ENCODE peak calls at places on chromosomes 1 and 21, in eight cellular contexts. E is tibial nerve, T is stomach, I is astrocyte of the spinal cord, D is body of pancreas, F is endothelial cell, Y is fibroblast of lung, O is endodermal cell. B is an unnamed sample.

GRCh38 chr1:2523891-2524609 is 2.3 kb downstream of the PANK4 start:
- DNase-seq in E (no peak), T (no peak), I (no peak), D (no peak), F (no peak), Y (no peak), O (no peak), B (no peak)

GRCh38 chr1:199979071-199979470 is 48.4 kb upstream of the NR5A2 start:
- DNase-seq in E (no peak), T (no peak), I (no peak), D (peak; percentile 75), F (no peak), Y (no peak), O (no peak), B (no peak)

GRCh38 chr1:96234299-96234698 is 487.3 kb upstream of the PTBP2 start:
- DNase-seq in E (peak; percentile 15), T (peak; percentile 53), I (peak; percentile 66), D (peak; percentile 70), F (no peak), Y (peak; percentile 64), O (peak; percentile 58), B (peak; percentile 65)

GRCh38 chr1:13540871-13541270 is 27.1 kb upstream of the LRRC38 start:
- DNase-seq in E (no peak), T (no peak), I (no peak), D (no peak), F (no peak), Y (no peak), O (no peak), B (no peak)

GRCh38 chr1:24558902-24559791 is 3.3 kb downstream of the NCMAP start:
- DNase-seq in E (peak; percentile 37), T (peak; percentile 75), I (peak; percentile 82), D (peak; percentile 72), F (no peak), Y (peak; percentile 84), O (peak; percentile 82), B (peak; percentile 66)

GRCh38 chr1:115469703-115470476 is 131.8 kb upstream of the NGF start:
- DNase-seq in E (no peak), T (peak; percentile 53), I (peak; percentile 50), D (peak; percentile 68), F (peak; percentile 65), Y (peak; percentile 37), O (peak; percentile 95), B (no peak)

GRCh38 chr1:55071477-55071876 is 32.1 kb downstream of the PCSK9 start:
- DNase-seq in E (no peak), T (no peak), I (peak; percentile 47), D (peak; percentile 33), F (peak; percentile 57), Y (peak; percentile 64), O (peak; percentile 87), B (no peak)

GRCh38 chr1:240086726-240087125 is 5.0 kb upstream of the FMN2 start:
- DNase-seq in E (no peak), T (no peak), I (no peak), D (no peak), F (no peak), Y (no peak), O (no peak), B (no peak)

GRCh38 chr1:231571904-231572303 is 43.4 kb downstream of the TSNAX start:
- DNase-seq in E (no peak), T (no peak), I (no peak), D (no peak), F (peak; percentile 11), Y (no peak), O (no peak), B (no peak)

GRCh38 chr1:84632975-84633427 is 57.3 kb downstream of the SSX2IP start:
- DNase-seq in E (no peak), T (no peak), I (peak; percentile 76), D (no peak), F (no peak), Y (peak; percentile 72), O (no peak), B (no peak)

GRCh38 chr1:167791281-167792209 is 69.8 kb downstream of the MPZL1 start:
- DNase-seq in E (peak; percentile 40), T (peak; percentile 29), I (peak; percentile 47), D (peak; percentile 39), F (no peak), Y (peak; percentile 99), O (peak; percentile 63), B (peak; percentile 68)

GRCh38 chr1:93317207-93317606 is 28.5 kb upstream of the DR1 start:
- DNase-seq in E (no peak), T (no peak), I (no peak), D (peak; percentile 17), F (no peak), Y (no peak), O (no peak), B (peak; percentile 67)

GRCh38 chr1:150484431-150484830 is 2.8 kb upstream of the TARS2 start:
- DNase-seq in E (no peak), T (no peak), I (no peak), D (no peak), F (no peak), Y (no peak), O (no peak), B (no peak)

GRCh38 chr21:16908087-16908486 is 604.8 kb upstream of the CXADR start:
- DNase-seq in E (no peak), T (no peak), I (peak; percentile 17), D (no peak), F (no peak), Y (no peak), O (no peak), B (no peak)

GRCh38 chr1:214791961-214792360 is 189.0 kb downstream of the CENPF start:
- DNase-seq in E (no peak), T (no peak), I (peak; percentile 9), D (no peak), F (no peak), Y (no peak), O (no peak), B (no peak)

GRCh38 chr1:36861380-36861779 is 172.9 kb downstream of the GRIK3 start:
- DNase-seq in E (no peak), T (no peak), I (no peak), D (no peak), F (no peak), Y (no peak), O (no peak), B (no peak)

GRCh38 chr1:229258031-229258850 is 12.7 kb upstream of the RAB4A start:
- DNase-seq in E (peak; percentile 33), T (peak; percentile 71), I (peak; percentile 63), D (peak; percentile 76), F (peak; percentile 68), Y (peak; percentile 79), O (peak; percentile 87), B (peak; percentile 49)

GRCh38 chr21:22138297-22139016 is 1140.2 kb downstream of the NCAM2 start:
- DNase-seq in E (no peak), T (no peak), I (no peak), D (no peak), F (no peak), Y (no peak), O (no peak), B (no peak)

GRCh38 chr1:202848191-202848542 is 37.4 kb downstream of the PCAT6 start:
- DNase-seq in E (no peak), T (no peak), I (no peak), D (no peak), F (no peak), Y (no peak), O (no peak), B (no peak)

GRCh38 chr1:202856034-202856433 is 32.9 kb downstream of the RABIF start:
- DNase-seq in E (no peak), T (no peak), I (no peak), D (no peak), F (no peak), Y (no peak), O (no peak), B (no peak)

GRCh38 chr1:202850593-202851362 is 38.2 kb downstream of the RABIF start:
- DNase-seq in E (peak; percentile 25), T (no peak), I (no peak), D (no peak), F (no peak), Y (no peak), O (no peak), B (peak; percentile 56)

GRCh38 chr1:202854787-202855186 is 34.2 kb downstream of the RABIF start:
- DNase-seq in E (no peak), T (no peak), I (no peak), D (no peak), F (no peak), Y (no peak), O (no peak), B (no peak)

GRCh38 chr1:202852163-202852904 is 36.6 kb downstream of the RABIF start:
- DNase-seq in E (no peak), T (peak; percentile 63), I (peak; percentile 43), D (peak; percentile 48), F (peak; percentile 67), Y (peak; percentile 51), O (peak; percentile 89), B (no peak)
- TF ChIP-seq CTCF in E (no peak), T (no peak), I (peak; percentile 61), D (no peak), F (peak; percentile 58), Y (peak; percentile 36), O (peak; percentile 88), B (no peak)

GRCh38 chr1:89462250-89462649 is 62.4 kb upstream of the LRRC8B start:
- DNase-seq in E (no peak), T (no peak), I (no peak), D (no peak), F (no peak), Y (no peak), O (no peak), B (no peak)
- TF ChIP-seq CTCF in E (no peak), T (no peak), I (no peak), D (no peak), F (no peak), Y (no peak), O (no peak), B (no peak)

DNA sequence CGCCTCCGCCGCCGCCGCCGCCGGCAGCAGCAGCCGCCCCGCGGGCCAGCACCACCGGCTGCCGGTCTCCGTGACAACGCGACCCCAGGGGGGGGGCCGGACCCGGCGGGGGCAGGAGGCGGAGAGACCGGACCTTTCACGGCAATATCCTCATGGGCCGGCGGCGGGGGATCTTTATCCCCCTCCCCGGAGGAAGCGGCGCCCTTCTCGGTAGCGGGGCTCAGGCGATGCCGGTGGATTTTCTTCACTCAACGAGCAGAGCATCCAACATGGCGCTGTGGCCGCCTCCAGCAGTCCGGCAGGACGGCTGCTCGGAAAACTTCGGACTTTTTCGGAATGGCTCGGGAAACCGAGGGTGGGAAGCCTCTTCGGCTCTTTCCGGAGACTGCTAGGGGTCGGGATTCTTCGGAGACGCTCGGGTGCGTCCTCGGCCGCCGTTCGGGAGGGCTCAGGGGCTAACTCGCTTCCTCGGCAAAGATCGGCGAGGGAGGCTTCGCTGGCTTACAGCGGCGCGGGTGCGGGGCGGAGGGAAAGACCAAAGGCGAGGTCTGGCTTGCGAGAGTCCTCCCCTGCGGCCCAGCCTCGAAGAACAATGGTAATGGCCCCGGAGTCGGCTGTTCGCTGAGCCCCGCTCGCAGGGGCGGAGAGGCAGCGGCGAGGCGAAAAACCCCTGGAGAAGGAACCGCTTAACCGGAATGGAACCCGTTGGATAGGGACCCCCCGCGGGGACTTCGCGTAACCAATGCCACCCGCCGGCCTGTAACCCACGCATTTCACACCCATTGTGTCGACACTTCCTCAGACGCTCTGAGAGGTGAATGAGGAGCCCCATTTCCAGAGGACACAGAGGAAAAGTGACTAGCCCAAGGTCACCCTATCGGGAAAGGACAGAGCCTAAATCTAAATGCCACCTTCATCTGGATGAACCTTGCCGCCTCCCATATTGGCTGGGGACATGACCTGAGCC is at the start of gene EIF4G3:
- DNase-seq in E (peak; percentile 97), T (peak; percentile 99), I (peak; percentile 98), D (peak; percentile 99), F (peak; percentile 100), Y (peak; percentile 96), O (peak; percentile 100), B (peak; percentile 99)
- TF ChIP-seq CTCF in E (peak; percentile 24), T (no peak), I (no peak), D (no peak), F (no peak), Y (no peak), O (no peak), B (no peak)

GRCh38 chr1:21764615-21765423 is 18.1 kb downstream of the USP48 start:
- DNase-seq in E (no peak), T (peak; percentile 81), I (peak; percentile 88), D (peak; percentile 68), F (no peak), Y (peak; percentile 89), O (peak; percentile 69), B (peak; percentile 65)
- TF ChIP-seq CTCF in E (no peak), T (no peak), I (no peak), D (no peak), F (no peak), Y (no peak), O (no peak), B (no peak)

B was measured in tibial artery.